ENCODE peak calls at places on chromosomes 12 and 14, in six cellular contexts. One of them, this sample, is unnamed.

GRCh38 chr12:22257100-22257499 is 77.4 kb downstream of the ST8SIA1 start:
- DNase-seq in CD8-positive, alpha-beta memory T cell: no peak
- DNase-seq in OCI-LY7: no peak
- DNase-seq in stomach: no peak
- DNase-seq in Panc1: no peak
- DNase-seq in gastrocnemius medialis: no peak
- DNase-seq in this sample: no peak

GRCh38 chr12:69290545-69291277 is 51.3 kb downstream of the CPSF6 start:
- DNase-seq in stomach: peak; percentile 90
- DNase-seq in OCI-LY7: peak; percentile 87
- DNase-seq in gastrocnemius medialis: peak; percentile 25
- DNase-seq in Panc1: peak; percentile 77
- DNase-seq in CD8-positive, alpha-beta memory T cell: peak; percentile 58
- DNase-seq in this sample: peak; percentile 67

GRCh38 chr12:59595097-59595496 is 732 bp upstream of the SLC16A7 start:
- DNase-seq in Panc1: no peak
- DNase-seq in CD8-positive, alpha-beta memory T cell: no peak
- DNase-seq in stomach: no peak
- DNase-seq in OCI-LY7: peak; percentile 20
- DNase-seq in gastrocnemius medialis: no peak
- DNase-seq in this sample: no peak

GRCh38 chr12:74412607-74413230 is 124.9 kb upstream of the ATXN7L3B start:
- DNase-seq in OCI-LY7: peak; percentile 26
- DNase-seq in gastrocnemius medialis: no peak
- DNase-seq in CD8-positive, alpha-beta memory T cell: no peak
- DNase-seq in stomach: no peak
- DNase-seq in Panc1: no peak
- DNase-seq in this sample: no peak

GRCh38 chr12:110424237-110424636 is 20.7 kb upstream of the ANAPC7 start:
- DNase-seq in gastrocnemius medialis: no peak
- DNase-seq in Panc1: no peak
- DNase-seq in CD8-positive, alpha-beta memory T cell: no peak
- DNase-seq in stomach: no peak
- DNase-seq in OCI-LY7: no peak
- DNase-seq in this sample: no peak

GRCh38 chr12:47601071-47601470 is 104.8 kb downstream of the RPAP3 start:
- DNase-seq in stomach: no peak
- DNase-seq in OCI-LY7: no peak
- DNase-seq in Panc1: no peak
- DNase-seq in CD8-positive, alpha-beta memory T cell: no peak
- DNase-seq in gastrocnemius medialis: no peak
- DNase-seq in this sample: no peak

GRCh38 chr14:78075610-78076277 is 94.4 kb upstream of the NRXN3 start:
- DNase-seq in Panc1: no peak
- DNase-seq in CD8-positive, alpha-beta memory T cell: no peak
- DNase-seq in stomach: no peak
- DNase-seq in gastrocnemius medialis: no peak
- DNase-seq in OCI-LY7: no peak
- DNase-seq in this sample: no peak

GRCh38 chr14:97177016-97177415 is 379.8 kb downstream of the VRK1 start:
- DNase-seq in CD8-positive, alpha-beta memory T cell: peak; percentile 15
- DNase-seq in Panc1: peak; percentile 20
- DNase-seq in stomach: no peak
- DNase-seq in OCI-LY7: peak; percentile 21
- DNase-seq in gastrocnemius medialis: no peak
- DNase-seq in this sample: no peak

GRCh38 chr14:68853749-68854148 is 60.9 kb upstream of the ZFP36L1 start:
- DNase-seq in CD8-positive, alpha-beta memory T cell: no peak
- DNase-seq in Panc1: no peak
- DNase-seq in gastrocnemius medialis: no peak
- DNase-seq in stomach: peak; percentile 72
- DNase-seq in OCI-LY7: no peak
- DNase-seq in this sample: no peak

GRCh38 chr14:100692859-100693558 is 33.7 kb upstream of the DLK1 start:
- DNase-seq in Panc1: peak; percentile 78
- DNase-seq in CD8-positive, alpha-beta memory T cell: no peak
- DNase-seq in OCI-LY7: no peak
- DNase-seq in gastrocnemius medialis: no peak
- DNase-seq in stomach: no peak
- DNase-seq in this sample: peak; percentile 94

GRCh38 chr14:59187802-59188460 is 536 bp upstream of the DAAM1 start:
- DNase-seq in Panc1: peak; percentile 15
- DNase-seq in stomach: no peak
- DNase-seq in CD8-positive, alpha-beta memory T cell: peak; percentile 30
- DNase-seq in gastrocnemius medialis: peak; percentile 23
- DNase-seq in OCI-LY7: peak; percentile 81
- DNase-seq in this sample: peak; percentile 38

GRCh38 chr14:90274808-90275454 is 18.6 kb downstream of the PSMC1 start:
- DNase-seq in OCI-LY7: no peak
- DNase-seq in stomach: no peak
- DNase-seq in gastrocnemius medialis: no peak
- DNase-seq in Panc1: no peak
- DNase-seq in CD8-positive, alpha-beta memory T cell: no peak
- DNase-seq in this sample: peak; percentile 62

GRCh38 chr14:83255015-83255726 is 1721.5 kb upstream of the SEL1L start:
- DNase-seq in OCI-LY7: no peak
- DNase-seq in Panc1: no peak
- DNase-seq in stomach: no peak
- DNase-seq in CD8-positive, alpha-beta memory T cell: no peak
- DNase-seq in gastrocnemius medialis: no peak
- DNase-seq in this sample: no peak

GRCh38 chr12:108621161-108621560 is 12.5 kb downstream of the SELPLG start:
- DNase-seq in Panc1: no peak
- DNase-seq in gastrocnemius medialis: no peak
- DNase-seq in stomach: no peak
- DNase-seq in CD8-positive, alpha-beta memory T cell: no peak
- DNase-seq in OCI-LY7: no peak
- DNase-seq in this sample: no peak
- H3K4me1 ChIP-seq in Panc1: peaks cover 8% of the 10 kb centered on the region
- H3K4me1 ChIP-seq in gastrocnemius medialis: no peaks in the 10 kb centered on the region
- H3K4me1 ChIP-seq in stomach: peaks cover 36% of the 10 kb centered on the region
- H3K4me1 ChIP-seq in CD8-positive, alpha-beta memory T cell: peaks cover 76% of the 10 kb centered on the region
- H3K4me1 ChIP-seq in OCI-LY7: peaks cover 41% of the 10 kb centered on the region
- H3K4me1 ChIP-seq in this sample: peaks cover 27% of the 10 kb centered on the region

GRCh38 chr14:75126121-75126544 is 715 bp downstream of the NEK9 start:
- DNase-seq in OCI-LY7: peak; percentile 20
- DNase-seq in gastrocnemius medialis: no peak
- DNase-seq in Panc1: no peak
- DNase-seq in CD8-positive, alpha-beta memory T cell: no peak
- DNase-seq in stomach: no peak
- DNase-seq in this sample: no peak

GRCh38 chr14:75128596-75128990 is 1.7 kb upstream of the NEK9 start:
- DNase-seq in Panc1: no peak
- DNase-seq in CD8-positive, alpha-beta memory T cell: no peak
- DNase-seq in gastrocnemius medialis: no peak
- DNase-seq in stomach: no peak
- DNase-seq in OCI-LY7: no peak
- DNase-seq in this sample: no peak

GRCh38 chr14:75125617-75126016 is 1.2 kb downstream of the NEK9 start:
- DNase-seq in stomach: no peak
- DNase-seq in Panc1: no peak
- DNase-seq in gastrocnemius medialis: no peak
- DNase-seq in CD8-positive, alpha-beta memory T cell: no peak
- DNase-seq in OCI-LY7: no peak
- DNase-seq in this sample: no peak

GRCh38 chr14:75126679-75127473 is at the start of gene NEK9:
- DNase-seq in stomach: peak; percentile 91
- DNase-seq in CD8-positive, alpha-beta memory T cell: peak; percentile 80
- DNase-seq in Panc1: no peak
- DNase-seq in gastrocnemius medialis: peak; percentile 90
- DNase-seq in OCI-LY7: peak; percentile 92
- DNase-seq in this sample: peak; percentile 88

DNA sequence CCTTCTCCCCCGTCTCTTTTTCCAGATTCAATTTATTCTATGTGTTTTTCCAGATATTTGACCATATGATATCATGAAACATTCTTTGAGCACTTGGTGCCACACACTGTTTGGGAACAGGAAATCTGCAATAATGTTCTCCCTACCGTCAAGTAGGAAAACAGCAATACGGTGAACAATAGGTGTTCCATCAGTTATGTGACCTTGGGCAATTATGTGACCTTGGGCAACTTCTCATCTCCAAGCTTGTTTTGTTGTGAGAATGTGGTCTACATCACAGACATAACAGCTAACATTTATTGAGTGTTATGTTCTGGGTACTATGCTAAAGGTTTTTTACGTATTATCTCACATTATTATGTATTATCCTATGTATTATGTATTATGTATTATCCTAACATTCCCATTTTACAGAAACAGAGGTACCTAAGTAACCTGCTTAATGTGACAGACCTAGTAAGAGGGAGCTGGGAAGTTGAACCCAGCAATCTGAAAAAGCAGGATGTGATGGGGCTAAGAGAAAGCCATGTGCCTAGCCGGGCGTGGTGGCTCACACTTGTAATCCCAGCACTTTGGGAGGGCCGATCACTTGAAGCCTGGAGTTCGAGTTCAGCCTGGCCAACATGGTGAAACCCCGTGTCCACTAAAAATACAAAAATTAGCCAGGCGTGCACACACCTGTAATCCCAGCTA is 1.2 kb upstream of the NEK9 start:
- DNase-seq in Panc1: no peak
- DNase-seq in CD8-positive, alpha-beta memory T cell: no peak
- DNase-seq in gastrocnemius medialis: no peak
- DNase-seq in stomach: no peak
- DNase-seq in OCI-LY7: no peak
- DNase-seq in this sample: no peak
- H3K27ac ChIP-seq in Panc1: no peak overlapping the region
- H3K27ac ChIP-seq in CD8-positive, alpha-beta memory T cell: peak overlapping the region; percentile 6
- H3K27ac ChIP-seq in gastrocnemius medialis: peak overlapping the region; percentile 96
- H3K27ac ChIP-seq in stomach: peak overlapping the region; percentile 96
- H3K27ac ChIP-seq in OCI-LY7: peak overlapping the region; percentile 69
- H3K27ac ChIP-seq in this sample: no peak overlapping the region

GRCh38 chr14:37329189-37330001 is 131.7 kb downstream of the MIPOL1 start:
- DNase-seq in Panc1: no peak
- DNase-seq in OCI-LY7: no peak
- DNase-seq in gastrocnemius medialis: no peak
- DNase-seq in CD8-positive, alpha-beta memory T cell: no peak
- DNase-seq in stomach: no peak
- DNase-seq in this sample: no peak

GRCh38 chr14:37328673-37329072 is 130.9 kb downstream of the MIPOL1 start:
- DNase-seq in gastrocnemius medialis: no peak
- DNase-seq in CD8-positive, alpha-beta memory T cell: no peak
- DNase-seq in OCI-LY7: no peak
- DNase-seq in stomach: no peak
- DNase-seq in Panc1: no peak
- DNase-seq in this sample: no peak

GRCh38 chr14:37326434-37326833 is 128.7 kb downstream of the MIPOL1 start:
- DNase-seq in gastrocnemius medialis: no peak
- DNase-seq in OCI-LY7: no peak
- DNase-seq in stomach: no peak
- DNase-seq in CD8-positive, alpha-beta memory T cell: no peak
- DNase-seq in Panc1: no peak
- DNase-seq in this sample: no peak

GRCh38 chr14:37320106-37320505 is 122.4 kb downstream of the MIPOL1 start:
- DNase-seq in Panc1: no peak
- DNase-seq in OCI-LY7: no peak
- DNase-seq in CD8-positive, alpha-beta memory T cell: no peak
- DNase-seq in stomach: no peak
- DNase-seq in gastrocnemius medialis: no peak
- DNase-seq in this sample: no peak

DNA sequence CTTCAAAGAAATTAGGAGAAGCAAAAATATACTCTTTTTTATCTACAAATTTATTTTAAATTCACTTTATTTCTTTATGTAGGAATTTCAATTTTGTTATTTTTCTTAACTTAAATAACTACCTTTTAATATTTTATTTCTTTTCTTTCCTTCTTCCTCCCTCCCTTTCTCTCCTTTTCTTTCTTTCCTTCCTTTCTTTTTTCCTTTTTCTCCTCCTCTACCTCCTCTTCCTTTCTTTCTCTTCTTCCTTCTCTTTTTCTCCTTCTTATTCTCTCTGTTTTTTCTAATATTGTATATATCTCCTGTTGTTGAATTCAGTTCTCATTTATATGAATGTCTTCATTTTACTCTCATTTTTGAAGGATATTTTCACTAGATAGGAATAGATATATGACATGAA is 127.6 kb downstream of the MIPOL1 start:
- DNase-seq in CD8-positive, alpha-beta memory T cell: no peak
- DNase-seq in OCI-LY7: no peak
- DNase-seq in gastrocnemius medialis: no peak
- DNase-seq in stomach: no peak
- DNase-seq in Panc1: no peak
- DNase-seq in this sample: no peak
- H3K4me3 ChIP-seq in CD8-positive, alpha-beta memory T cell: no peak overlapping the region
- H3K4me3 ChIP-seq in OCI-LY7: no peak overlapping the region
- H3K4me3 ChIP-seq in gastrocnemius medialis: no peak overlapping the region
- H3K4me3 ChIP-seq in stomach: no peak overlapping the region
- H3K4me3 ChIP-seq in Panc1: no peak overlapping the region
- H3K4me3 ChIP-seq in this sample: no peak overlapping the region

GRCh38 chr14:73770977-73771847 is 57.0 kb upstream of the PNMA1 start:
- DNase-seq in Panc1: no peak
- DNase-seq in stomach: no peak
- DNase-seq in OCI-LY7: no peak
- DNase-seq in CD8-positive, alpha-beta memory T cell: no peak
- DNase-seq in gastrocnemius medialis: no peak
- DNase-seq in this sample: no peak
- H3K4me1 ChIP-seq in Panc1: peaks cover 42% of the 10 kb centered on the region
- H3K4me1 ChIP-seq in stomach: peaks cover 98% of the 10 kb centered on the region
- H3K4me1 ChIP-seq in OCI-LY7: peaks cover 100% of the 10 kb centered on the region
- H3K4me1 ChIP-seq in CD8-positive, alpha-beta memory T cell: peaks cover 64% of the 10 kb centered on the region
- H3K4me1 ChIP-seq in gastrocnemius medialis: peaks cover 84% of the 10 kb centered on the region
- H3K4me1 ChIP-seq in this sample: peaks cover 5% of the 10 kb centered on the region

DNA sequence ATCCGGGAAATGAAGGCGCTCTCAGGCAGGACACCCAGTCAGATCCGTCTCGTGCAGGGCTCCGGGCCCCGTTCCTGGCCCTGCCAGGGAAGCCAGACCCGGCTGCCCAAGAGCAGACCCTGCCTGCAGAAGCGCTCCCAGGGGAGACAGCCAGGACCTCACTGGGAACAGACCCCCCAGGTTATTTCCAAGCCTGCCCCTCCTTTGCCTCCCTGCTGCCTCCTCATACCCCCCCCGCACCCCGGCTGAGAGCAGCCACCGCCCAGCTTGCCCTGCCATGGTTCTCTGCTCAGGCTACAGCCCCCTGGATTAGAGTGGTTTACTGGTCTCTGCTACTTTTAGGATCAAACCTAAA is 34.5 kb upstream of the PPP1R13B start:
- DNase-seq in CD8-positive, alpha-beta memory T cell: no peak
- DNase-seq in OCI-LY7: no peak
- DNase-seq in gastrocnemius medialis: no peak
- DNase-seq in Panc1: no peak
- DNase-seq in stomach: no peak
- DNase-seq in this sample: no peak
- H3K27ac ChIP-seq in CD8-positive, alpha-beta memory T cell: no peak overlapping the region
- H3K27ac ChIP-seq in OCI-LY7: no peak overlapping the region
- H3K27ac ChIP-seq in gastrocnemius medialis: no peak overlapping the region
- H3K27ac ChIP-seq in Panc1: no peak overlapping the region
- H3K27ac ChIP-seq in stomach: peak overlapping the region; percentile 91
- H3K27ac ChIP-seq in this sample: no peak overlapping the region

GRCh38 chr12:130225347-130225746 is 63.1 kb downstream of the FZD10 start:
- DNase-seq in gastrocnemius medialis: no peak
- DNase-seq in stomach: no peak
- DNase-seq in Panc1: no peak
- DNase-seq in CD8-positive, alpha-beta memory T cell: no peak
- DNase-seq in OCI-LY7: no peak
- DNase-seq in this sample: no peak
- H3K4me3 ChIP-seq in gastrocnemius medialis: no peak overlapping the region
- H3K4me3 ChIP-seq in stomach: no peak overlapping the region
- H3K4me3 ChIP-seq in Panc1: no peak overlapping the region
- H3K4me3 ChIP-seq in CD8-positive, alpha-beta memory T cell: no peak overlapping the region
- H3K4me3 ChIP-seq in OCI-LY7: no peak overlapping the region
- H3K4me3 ChIP-seq in this sample: no peak overlapping the region